ENCODE peak calls at places on chromosomes 3 and 15, in four cellular contexts. One of them, this sample, is unnamed. For H3K4me1, the result is how much of the 10 kb centered on the place peaks cover.

GRCh38 chr3:25945366-25945765 is 155.5 kb downstream of the OXSM start:
- DNase-seq in transverse colon: no peak
- DNase-seq in cardiac muscle cell: no peak
- DNase-seq in effector memory CD4-positive, alpha-beta T cell: no peak
- DNase-seq in this sample: no peak

GRCh38 chr15:67093146-67093874 is 27.9 kb downstream of the SMAD3 start:
- DNase-seq in transverse colon: peak
- DNase-seq in cardiac muscle cell: no peak
- DNase-seq in effector memory CD4-positive, alpha-beta T cell: no peak
- DNase-seq in this sample: no peak

GRCh38 chr3:99765042-99765942 is 52.4 kb upstream of the CMSS1 start:
- DNase-seq in transverse colon: no peak
- DNase-seq in cardiac muscle cell: peak
- DNase-seq in effector memory CD4-positive, alpha-beta T cell: no peak
- DNase-seq in this sample: no peak

GRCh38 chr3:59424268-59425010 is 374.6 kb upstream of the CFAP20DC start:
- DNase-seq in transverse colon: no peak
- DNase-seq in cardiac muscle cell: peak
- DNase-seq in effector memory CD4-positive, alpha-beta T cell: peak
- DNase-seq in this sample: no peak

GRCh38 chr3:191331443-191331842 is 1.1 kb upstream of the UTS2B start:
- DNase-seq in transverse colon: no peak
- DNase-seq in cardiac muscle cell: peak
- DNase-seq in effector memory CD4-positive, alpha-beta T cell: no peak
- DNase-seq in this sample: no peak

GRCh38 chr3:13187593-13187992 is 114.4 kb upstream of the IQSEC1 start:
- DNase-seq in transverse colon: no peak
- DNase-seq in cardiac muscle cell: no peak
- DNase-seq in effector memory CD4-positive, alpha-beta T cell: no peak
- DNase-seq in this sample: no peak

GRCh38 chr15:66454143-66454542 is 43.4 kb downstream of the SNAPC5 start:
- DNase-seq in transverse colon: no peak
- DNase-seq in cardiac muscle cell: peak
- DNase-seq in effector memory CD4-positive, alpha-beta T cell: no peak
- DNase-seq in this sample: no peak

GRCh38 chr3:124812291-124813265 is 74.6 kb downstream of the ITGB5 start:
- DNase-seq in transverse colon: peak
- DNase-seq in cardiac muscle cell: peak
- DNase-seq in effector memory CD4-positive, alpha-beta T cell: no peak
- DNase-seq in this sample: no peak

GRCh38 chr15:50260969-50261496 is 4.5 kb downstream of the HDC start:
- DNase-seq in transverse colon: no peak
- DNase-seq in cardiac muscle cell: no peak
- DNase-seq in effector memory CD4-positive, alpha-beta T cell: no peak
- DNase-seq in this sample: no peak

GRCh38 chr3:29057326-29057725 is 223.5 kb upstream of the RBMS3 start:
- DNase-seq in transverse colon: no peak
- DNase-seq in cardiac muscle cell: peak
- DNase-seq in effector memory CD4-positive, alpha-beta T cell: no peak
- DNase-seq in this sample: no peak

GRCh38 chr3:149384911-149385321 is 7.5 kb upstream of the TM4SF1 start:
- DNase-seq in transverse colon: no peak
- DNase-seq in cardiac muscle cell: peak
- DNase-seq in effector memory CD4-positive, alpha-beta T cell: no peak
- DNase-seq in this sample: no peak

GRCh38 chr3:182284793-182285192 is 508.5 kb upstream of the ATP11B start:
- DNase-seq in transverse colon: no peak
- DNase-seq in cardiac muscle cell: no peak
- DNase-seq in effector memory CD4-positive, alpha-beta T cell: no peak
- DNase-seq in this sample: peak

GRCh38 chr15:78002996-78003395 is 74.5 kb downstream of the TBC1D2B start:
- DNase-seq in transverse colon: no peak
- DNase-seq in cardiac muscle cell: no peak
- DNase-seq in effector memory CD4-positive, alpha-beta T cell: no peak
- DNase-seq in this sample: no peak

GRCh38 chr15:78003539-78004008 is 73.9 kb downstream of the TBC1D2B start:
- DNase-seq in transverse colon: no peak
- DNase-seq in cardiac muscle cell: no peak
- DNase-seq in effector memory CD4-positive, alpha-beta T cell: no peak
- DNase-seq in this sample: no peak

GRCh38 chr15:78000927-78001249 is 76.6 kb downstream of the TBC1D2B start:
- DNase-seq in transverse colon: no peak
- DNase-seq in cardiac muscle cell: no peak
- DNase-seq in effector memory CD4-positive, alpha-beta T cell: no peak
- DNase-seq in this sample: no peak

GRCh38 chr15:78000089-78000926 is 77.2 kb downstream of the TBC1D2B start:
- DNase-seq in transverse colon: peak
- DNase-seq in cardiac muscle cell: peak
- DNase-seq in effector memory CD4-positive, alpha-beta T cell: peak
- DNase-seq in this sample: peak

DNA sequence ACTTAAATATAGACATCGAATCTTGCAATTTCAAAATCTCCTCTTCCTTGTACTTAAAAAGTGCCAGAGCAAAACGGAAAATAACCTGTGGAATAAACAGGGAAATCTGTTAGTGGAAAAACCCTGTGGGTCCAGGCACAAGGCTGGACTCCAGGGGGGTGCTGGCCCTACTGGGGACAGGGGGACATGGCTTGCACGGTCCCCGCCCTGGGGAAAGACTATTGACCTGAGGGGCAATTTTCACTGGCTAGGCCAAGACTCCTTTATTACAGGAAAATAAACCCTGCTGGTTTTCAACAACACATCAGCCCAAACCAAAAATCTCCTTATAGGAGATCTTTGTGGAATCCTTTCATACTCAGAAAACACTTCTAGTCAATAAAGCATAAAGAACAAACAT is 75.9 kb downstream of the TBC1D2B start:
- DNase-seq in transverse colon: no peak
- DNase-seq in cardiac muscle cell: no peak
- DNase-seq in effector memory CD4-positive, alpha-beta T cell: no peak
- DNase-seq in this sample: no peak
- H3K4me1 ChIP-seq in transverse colon: under half
- H3K4me1 ChIP-seq in cardiac muscle cell: under half
- H3K4me1 ChIP-seq in effector memory CD4-positive, alpha-beta T cell: under half
- H3K4me1 ChIP-seq in this sample: under half

GRCh38 chr15:101293122-101293521 is 1.9 kb downstream of the SNRPA1 start:
- DNase-seq in transverse colon: no peak
- DNase-seq in cardiac muscle cell: no peak
- DNase-seq in effector memory CD4-positive, alpha-beta T cell: no peak
- DNase-seq in this sample: no peak
- H3K4me3 ChIP-seq in transverse colon: no peak
- H3K4me3 ChIP-seq in cardiac muscle cell: peak
- H3K4me3 ChIP-seq in effector memory CD4-positive, alpha-beta T cell: peak
- H3K4me3 ChIP-seq in this sample: no peak

GRCh38 chr3:151306168-151306810 is 10.3 kb downstream of the GPR87 start:
- DNase-seq in transverse colon: no peak
- DNase-seq in cardiac muscle cell: no peak
- DNase-seq in effector memory CD4-positive, alpha-beta T cell: no peak
- DNase-seq in this sample: no peak
- H3K4me1 ChIP-seq in transverse colon: under half
- H3K4me1 ChIP-seq in cardiac muscle cell: under half
- H3K4me1 ChIP-seq in effector memory CD4-positive, alpha-beta T cell: under half
- H3K4me1 ChIP-seq in this sample: under half

DNA sequence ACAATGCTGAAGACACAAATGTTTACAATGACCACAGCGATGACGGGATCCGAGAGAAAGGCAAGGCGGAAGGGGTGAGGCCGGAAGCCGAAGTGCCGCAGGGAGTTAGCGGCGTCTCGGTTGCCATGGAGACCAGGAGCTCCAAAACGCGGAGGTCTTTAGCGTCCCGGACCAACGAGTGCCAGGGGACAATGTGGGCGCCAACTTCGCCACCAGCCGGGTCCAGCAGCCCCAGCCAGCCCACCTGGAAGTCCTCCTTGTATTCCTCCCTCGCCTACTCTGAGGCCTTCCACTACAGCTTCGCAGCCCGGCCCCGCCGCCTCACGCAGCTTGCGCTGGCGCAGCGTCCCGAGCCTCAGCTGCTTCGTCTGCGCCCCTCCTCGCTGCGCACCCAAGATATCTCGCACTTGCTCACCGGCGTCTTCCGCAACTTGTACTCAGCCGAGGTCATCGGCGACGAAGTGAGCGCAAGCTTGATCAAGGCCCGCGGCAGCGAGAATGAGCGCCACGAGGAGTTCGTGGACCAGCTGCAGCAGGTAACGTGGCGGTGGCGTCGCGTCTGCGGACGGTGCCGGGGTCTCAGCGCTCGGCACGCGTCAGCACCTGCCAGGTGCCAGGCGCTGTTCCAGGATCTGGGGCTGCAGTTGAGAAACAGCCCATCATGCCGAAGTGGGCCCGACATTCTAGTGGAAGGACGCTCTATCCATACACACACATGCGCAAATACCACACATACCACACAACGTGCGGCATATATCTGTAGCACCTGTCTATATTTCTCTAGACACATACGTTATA is at the start of gene DLEC1:
- DNase-seq in transverse colon: peak
- DNase-seq in cardiac muscle cell: peak
- DNase-seq in effector memory CD4-positive, alpha-beta T cell: peak
- DNase-seq in this sample: no peak
- H3K4me3 ChIP-seq in transverse colon: peak
- H3K4me3 ChIP-seq in cardiac muscle cell: peak
- H3K4me3 ChIP-seq in effector memory CD4-positive, alpha-beta T cell: peak
- H3K4me3 ChIP-seq in this sample: peak

GRCh38 chr15:88615303-88616107 is 5.6 kb upstream of the AEN start:
- DNase-seq in transverse colon: peak
- DNase-seq in cardiac muscle cell: no peak
- DNase-seq in effector memory CD4-positive, alpha-beta T cell: no peak
- DNase-seq in this sample: no peak
- H3K4me1 ChIP-seq in transverse colon: under half
- H3K4me1 ChIP-seq in cardiac muscle cell: under half
- H3K4me1 ChIP-seq in effector memory CD4-positive, alpha-beta T cell: under half
- H3K4me1 ChIP-seq in this sample: under half

DNA sequence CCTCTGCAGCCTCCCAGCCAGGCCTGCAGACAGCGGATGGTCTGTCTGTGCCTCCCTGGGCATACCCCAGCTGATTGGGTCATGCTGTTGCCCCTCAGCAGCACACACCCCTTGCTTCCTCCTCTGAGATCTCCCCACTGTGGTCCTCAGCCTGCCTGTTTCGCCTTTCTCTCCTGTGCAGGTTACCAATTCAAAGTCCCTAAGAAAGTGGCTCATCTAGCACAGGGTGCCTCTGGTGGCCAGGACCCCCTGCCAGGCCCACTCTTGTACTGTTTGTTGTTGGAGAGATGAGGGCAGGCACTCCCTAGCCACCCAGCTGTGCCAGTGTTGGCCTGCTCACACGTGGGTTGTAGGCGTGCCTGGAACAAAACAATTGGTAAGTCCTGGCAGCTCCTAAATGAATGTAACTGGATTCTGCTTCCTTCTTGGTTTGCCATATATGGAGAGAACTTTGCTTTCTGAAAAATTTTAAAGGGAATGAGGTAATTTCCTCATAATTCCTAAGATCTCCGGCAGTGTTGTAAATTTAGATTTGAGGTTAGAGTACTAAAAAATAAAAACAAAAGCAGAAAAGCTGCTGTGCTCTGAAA is 213.2 kb upstream of the IL12A start:
- DNase-seq in transverse colon: peak
- DNase-seq in cardiac muscle cell: peak
- DNase-seq in effector memory CD4-positive, alpha-beta T cell: no peak
- DNase-seq in this sample: no peak
- H3K4me3 ChIP-seq in transverse colon: no peak
- H3K4me3 ChIP-seq in cardiac muscle cell: no peak
- H3K4me3 ChIP-seq in effector memory CD4-positive, alpha-beta T cell: no peak
- H3K4me3 ChIP-seq in this sample: no peak

This sample was measured in iPS DF 6.9.